ENCODE peak calls at places on chromosomes 2 and 18, in four cellular contexts. T, S, B and R are unnamed samples.
A peak's percentile ranks its signal among the peaks of the same experiment; 100 is the strongest.

GRCh38 chr2:232857158-232857563 is 12.9 kb upstream of the SNORC start:
- DNase-seq in S (no peak), T (no peak), B (peak; percentile 20), R (no peak)

GRCh38 chr18:73668051-73668450 is 479.6 kb downstream of the FBXO15 start:
- DNase-seq in B (no peak), S (no peak), T (no peak), R (no peak)

GRCh38 chr2:222305510-222306392 is 7.0 kb upstream of the PAX3 start:
- DNase-seq in T (no peak), B (no peak), S (no peak), R (no peak)

GRCh38 chr2:10400568-10400977 is 47.6 kb downstream of the ODC1 start:
- DNase-seq in B (no peak), T (no peak), S (no peak), R (no peak)

GRCh38 chr2:208101716-208102631 is 22.4 kb downstream of the CRYGD start:
- DNase-seq in B (no peak), S (peak; percentile 43), T (no peak), R (no peak)

GRCh38 chr2:213429516-213429915 is 145.3 kb downstream of the SPAG16 start:
- DNase-seq in S (no peak), T (no peak), B (no peak), R (no peak)

GRCh38 chr2:20638014-20638413 is 12.9 kb downstream of the HS1BP3 start:
- DNase-seq in T (no peak), B (no peak), S (no peak), R (no peak)

GRCh38 chr2:71631411-71631931 is 178.1 kb downstream of the DYSF start:
- DNase-seq in T (peak; percentile 79), B (peak; percentile 13), S (no peak), R (peak; percentile 71)

GRCh38 chr2:74845217-74845751 is 11.4 kb downstream of the HK2 start:
- DNase-seq in T (peak; percentile 61), B (peak; percentile 70), S (peak; percentile 88), R (peak; percentile 62)

GRCh38 chr2:239305222-239305575 is 95.6 kb downstream of the HDAC4 start:
- DNase-seq in S (no peak), B (no peak), T (no peak), R (no peak)

GRCh38 chr18:80229342-80229741 is 18.0 kb downstream of the PARD6G start:
- DNase-seq in S (no peak), T (no peak), B (no peak), R (no peak)

DNA sequence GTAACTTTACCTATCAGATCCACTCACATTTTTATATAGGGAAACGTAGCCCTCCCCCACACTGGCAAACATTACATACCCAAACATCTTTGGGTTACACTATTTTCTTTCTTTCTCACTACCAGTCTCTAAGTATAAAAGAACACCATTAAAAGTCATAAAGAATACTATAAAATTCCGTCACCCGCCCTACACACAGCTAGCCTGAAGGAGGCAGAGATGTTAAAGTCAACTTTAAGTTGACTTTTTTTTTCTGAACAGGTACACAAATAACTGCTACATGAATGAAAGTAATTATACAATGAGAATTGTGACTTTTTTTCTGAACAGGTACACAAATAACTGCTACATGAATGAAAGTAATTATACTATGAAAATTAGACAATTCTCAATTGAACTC is 628.3 kb downstream of the NUP35 start:
- DNase-seq in S (no peak), B (no peak), T (no peak), R (no peak)
- TF ChIP-seq CTCF in S (no peak), B (no peak), T (no peak), R (no peak)

GRCh38 chr18:48139427-48140347 is 209.2 kb upstream of the SMAD2 start:
- DNase-seq in T (no peak), S (no peak), B (no peak), R (no peak)

GRCh38 chr18:48136544-48137353 is 206.3 kb upstream of the SMAD2 start:
- DNase-seq in B (no peak), S (no peak), T (no peak), R (no peak)

GRCh38 chr18:48138660-48139426 is 208.4 kb upstream of the SMAD2 start:
- DNase-seq in B (no peak), T (no peak), S (no peak), R (no peak)

GRCh38 chr18:48137354-48138208 is 207.1 kb upstream of the SMAD2 start:
- DNase-seq in S (no peak), B (no peak), T (no peak), R (no peak)

DNA sequence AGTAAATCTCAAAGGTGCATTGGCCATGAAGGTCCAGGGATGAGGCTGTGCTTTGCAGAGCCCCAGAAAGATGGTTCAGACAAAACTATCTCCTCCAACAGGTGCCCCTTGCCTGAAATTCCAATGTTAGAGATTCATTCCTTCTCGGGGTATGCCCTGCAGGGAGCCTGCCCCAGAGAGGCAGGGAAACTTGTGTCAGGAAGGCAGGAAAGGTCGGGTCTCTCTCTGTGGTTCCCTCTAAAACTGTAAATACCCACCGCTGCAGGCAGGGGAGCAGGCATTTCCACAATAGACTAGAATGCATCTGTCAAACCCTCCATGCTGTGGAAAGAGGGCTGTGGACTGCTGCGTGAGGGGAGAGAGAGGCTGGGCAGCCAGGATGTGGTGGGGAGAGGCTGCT is 207.8 kb upstream of the SMAD2 start:
- DNase-seq in B (no peak), T (no peak), S (no peak), R (no peak)
- TF ChIP-seq CTCF in B (no peak), T (no peak), S (no peak), R (no peak)

GRCh38 chr2:171159326-171160118 is 1.2 kb downstream of the TLK1 start:
- DNase-seq in B (peak; percentile 66), T (peak; percentile 41), S (peak; percentile 35), R (peak; percentile 44)
- TF ChIP-seq CTCF in B (peak; percentile 69), T (peak; percentile 71), S (peak; percentile 80), R (peak; percentile 62)

DNA sequence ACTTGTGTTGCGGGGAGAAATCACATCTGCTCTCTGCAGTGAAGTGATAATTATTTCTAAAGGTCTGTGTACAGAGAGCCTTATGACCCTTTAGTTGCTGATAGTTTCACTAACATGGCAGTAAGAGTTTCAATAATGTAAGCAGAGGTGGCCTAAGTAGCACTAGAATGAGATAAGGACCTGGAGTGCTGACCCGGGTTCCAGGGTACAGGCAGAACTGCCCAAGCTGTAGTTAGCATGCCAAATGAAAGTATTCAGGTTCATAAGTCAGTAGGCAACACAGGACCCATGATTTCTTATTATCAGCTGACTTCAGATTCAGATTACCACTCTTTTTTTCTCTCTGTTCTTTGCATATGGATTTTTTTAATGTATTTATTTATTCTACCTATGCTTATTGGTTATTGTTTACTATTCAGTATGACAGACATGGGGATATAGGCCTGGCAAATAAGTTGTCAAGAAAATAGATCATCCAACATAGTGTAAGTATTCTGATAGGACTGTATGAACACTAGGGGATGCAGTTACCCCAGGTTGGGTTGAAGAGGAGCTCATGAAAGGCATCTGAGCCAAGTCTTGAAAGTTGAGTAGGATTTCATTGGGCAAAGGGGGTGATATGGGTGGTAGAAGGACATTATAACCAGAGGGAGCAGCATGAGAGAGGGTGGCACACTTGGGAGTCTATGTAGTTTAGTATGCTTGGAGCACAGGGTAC is 105.2 kb downstream of the CCDC85A start:
- DNase-seq in T (no peak), S (no peak), B (no peak), R (no peak)
- TF ChIP-seq CTCF in T (no peak), S (no peak), B (no peak), R (peak; percentile 21)

GRCh38 chr18:57928466-57928865 is 115.6 kb upstream of the NEDD4L start:
- DNase-seq in S (no peak), B (no peak), T (no peak), R (no peak)

GRCh38 chr18:57927511-57927910 is 116.5 kb upstream of the NEDD4L start:
- DNase-seq in T (no peak), S (no peak), B (no peak), R (no peak)

GRCh38 chr18:57929922-57930321 is 114.1 kb upstream of the NEDD4L start:
- DNase-seq in T (no peak), S (no peak), B (no peak), R (no peak)

GRCh38 chr18:57930476-57930875 is 113.5 kb upstream of the NEDD4L start:
- DNase-seq in S (no peak), B (no peak), T (no peak), R (no peak)

DNA sequence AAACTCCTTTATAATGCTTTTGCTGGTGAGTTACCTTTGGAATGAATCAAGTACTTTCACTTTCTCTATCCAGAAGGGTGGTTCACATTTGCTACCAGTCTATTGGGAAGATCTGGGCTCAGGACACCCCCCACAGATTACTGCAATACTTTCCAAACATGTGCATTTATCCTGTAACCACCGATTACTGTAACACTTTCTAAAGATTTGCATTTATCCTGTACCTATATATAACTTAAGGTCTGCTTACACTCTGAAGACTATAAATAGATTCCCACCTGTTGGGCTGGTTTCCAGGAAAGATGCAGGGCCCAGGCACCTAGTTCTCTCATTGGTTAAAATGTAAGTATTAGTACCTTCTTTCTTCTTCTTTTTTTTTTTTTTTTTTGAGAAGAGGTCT is 113.0 kb upstream of the NEDD4L start:
- DNase-seq in S (no peak), B (no peak), T (no peak), R (no peak)
- TF ChIP-seq CTCF in S (no peak), B (no peak), T (no peak), R (no peak)